ENCODE peak calls at places on chromosomes 16 and 17, in four cellular contexts. H is uterus; T is NT2/D1; E is CD8-positive, alpha-beta memory T cell. P is an unnamed sample.

GRCh38 chr17:41917192-41917591 is 1.6 kb downstream of the ACLY start:
- DNase-seq in H (no peak), T (no peak), E (no peak), P (no peak)

GRCh38 chr17:74493381-74493833 is 27.0 kb downstream of the CD300A start:
- DNase-seq in H (peak; percentile 36), T (peak; percentile 60), E (peak; percentile 61), P (peak; percentile 86)

GRCh38 chr16:56617212-56618085 is 8.1 kb upstream of the MT1E start:
- DNase-seq in H (peak; percentile 65), T (no peak), E (no peak), P (peak; percentile 83)

GRCh38 chr16:13982446-13982845 is 62.5 kb downstream of the ERCC4 start:
- DNase-seq in H (no peak), T (no peak), E (no peak), P (no peak)

GRCh38 chr17:72706396-72706981 is 386.0 kb downstream of the SLC39A11 start:
- DNase-seq in H (no peak), T (no peak), E (no peak), P (no peak)

GRCh38 chr16:27453476-27453825 is 51.5 kb downstream of the IL21R start:
- DNase-seq in H (no peak), T (no peak), E (no peak), P (no peak)

GRCh38 chr16:89922477-89922883 is 662 bp upstream of the TUBB3 start:
- DNase-seq in H (peak; percentile 69), T (no peak), E (no peak), P (peak; percentile 86)

GRCh38 chr17:62075308-62075815 is 10.3 kb upstream of the MED13 start:
- DNase-seq in H (no peak), T (no peak), E (no peak), P (no peak)

GRCh38 chr16:82241469-82242052 is 71.5 kb upstream of the MPHOSPH6 start:
- DNase-seq in H (no peak), T (no peak), E (no peak), P (no peak)

GRCh38 chr17:57466042-57466471 is 209.7 kb downstream of the MSI2 start:
- DNase-seq in H (no peak), T (peak; percentile 62), E (no peak), P (no peak)

GRCh38 chr17:57467801-57468200 is 211.5 kb downstream of the MSI2 start:
- DNase-seq in H (no peak), T (no peak), E (no peak), P (no peak)

GRCh38 chr17:57468932-57469775 is 212.8 kb downstream of the MSI2 start:
- DNase-seq in H (no peak), T (no peak), E (no peak), P (no peak)

GRCh38 chr17:57465551-57465950 is 209.2 kb downstream of the MSI2 start:
- DNase-seq in H (no peak), T (no peak), E (no peak), P (no peak)

GRCh38 chr17:57467226-57467625 is 210.9 kb downstream of the MSI2 start:
- DNase-seq in H (no peak), T (no peak), E (no peak), P (no peak)
- H3K4me1 ChIP-seq in H (no peaks in the 10 kb centered on the region), T (peaks cover 22% of the 10 kb centered on the region), E (no peaks in the 10 kb centered on the region), P (no peaks in the 10 kb centered on the region)

GRCh38 chr16:51149251-51149661 is 1.8 kb downstream of the SALL1 start:
- DNase-seq in H (peak; percentile 39), T (no peak), E (no peak), P (no peak)

GRCh38 chr16:51148674-51149228 is 2.3 kb downstream of the SALL1 start:
- DNase-seq in H (no peak), T (no peak), E (no peak), P (no peak)

GRCh38 chr16:51146256-51146924 is 4.7 kb downstream of the SALL1 start:
- DNase-seq in H (no peak), T (no peak), E (no peak), P (no peak)

GRCh38 chr16:51149721-51150158 is 1.3 kb downstream of the SALL1 start:
- DNase-seq in H (no peak), T (no peak), E (no peak), P (no peak)

GRCh38 chr16:51147776-51148673 is 3.0 kb downstream of the SALL1 start:
- DNase-seq in H (no peak), T (no peak), E (no peak), P (no peak)
- H3K4me1 ChIP-seq in H (no peaks in the 10 kb centered on the region), T (peaks cover 3% of the 10 kb centered on the region), E (no peaks in the 10 kb centered on the region), P (no peaks in the 10 kb centered on the region)

DNA sequence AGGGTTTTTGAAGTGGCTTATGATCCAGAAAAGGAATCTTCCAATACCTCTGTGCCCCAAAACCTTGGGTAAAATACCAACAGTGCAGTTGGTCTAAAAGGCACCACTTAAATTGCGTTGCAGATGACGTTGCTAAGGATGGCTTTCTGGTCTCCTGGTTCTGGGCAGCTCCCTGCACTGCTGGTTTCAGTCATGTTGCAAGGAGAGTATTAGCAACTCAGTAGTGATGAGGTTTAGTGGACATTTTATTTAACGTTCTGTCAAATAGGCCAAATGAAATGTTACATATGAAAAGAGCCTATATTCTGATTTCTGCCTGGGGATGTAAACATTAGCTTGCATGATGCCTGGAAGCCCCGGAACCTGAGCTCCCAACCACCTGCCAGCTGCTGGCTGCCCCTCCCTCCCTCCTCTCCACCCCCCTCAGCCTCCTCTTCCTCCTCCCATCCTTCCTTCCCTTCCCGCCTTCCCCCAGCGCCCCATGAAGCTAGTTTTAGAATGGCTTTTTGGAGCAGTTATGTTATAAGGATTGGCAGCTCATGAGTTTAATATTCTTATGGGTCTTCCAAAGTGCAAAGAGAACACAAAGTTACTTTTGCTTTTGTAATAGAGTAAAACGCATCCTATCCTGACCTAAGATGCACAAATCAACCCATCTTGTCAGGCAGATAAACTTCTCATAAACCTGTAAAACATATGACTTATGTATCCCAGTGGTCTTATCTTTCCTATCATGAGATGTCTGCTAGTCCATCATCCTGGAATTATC is 20.7 kb downstream of the CD7 start:
- DNase-seq in H (peak; percentile 55), T (no peak), E (no peak), P (peak; percentile 74)
- H3K4me1 ChIP-seq in H (peaks cover 19% of the 10 kb centered on the region), T (peaks cover 11% of the 10 kb centered on the region), E (peaks cover 59% of the 10 kb centered on the region), P (peaks cover 55% of the 10 kb centered on the region)

GRCh38 chr17:75850928-75851692 is 4.0 kb downstream of the WBP2 start:
- DNase-seq in H (no peak), T (no peak), E (no peak), P (no peak)
- H3K4me1 ChIP-seq in H (peaks cover 6% of the 10 kb centered on the region), T (peaks cover 8% of the 10 kb centered on the region), E (peaks cover 24% of the 10 kb centered on the region), P (peaks cover 18% of the 10 kb centered on the region)

GRCh38 chr16:1689853-1690252 is 11.8 kb downstream of the JPT2 start:
- DNase-seq in H (no peak), T (no peak), E (no peak), P (no peak)
- H3K4me1 ChIP-seq in H (no peaks in the 10 kb centered on the region), T (peaks cover 2% of the 10 kb centered on the region), E (no peaks in the 10 kb centered on the region), P (no peaks in the 10 kb centered on the region)

GRCh38 chr17:76973040-76973439 is 104.8 kb downstream of the MGAT5B start:
- DNase-seq in H (no peak), T (no peak), E (no peak), P (no peak)
- H3K4me1 ChIP-seq in H (peaks cover 8% of the 10 kb centered on the region), T (peaks cover 10% of the 10 kb centered on the region), E (peaks cover 10% of the 10 kb centered on the region), P (peaks cover 5% of the 10 kb centered on the region)

DNA sequence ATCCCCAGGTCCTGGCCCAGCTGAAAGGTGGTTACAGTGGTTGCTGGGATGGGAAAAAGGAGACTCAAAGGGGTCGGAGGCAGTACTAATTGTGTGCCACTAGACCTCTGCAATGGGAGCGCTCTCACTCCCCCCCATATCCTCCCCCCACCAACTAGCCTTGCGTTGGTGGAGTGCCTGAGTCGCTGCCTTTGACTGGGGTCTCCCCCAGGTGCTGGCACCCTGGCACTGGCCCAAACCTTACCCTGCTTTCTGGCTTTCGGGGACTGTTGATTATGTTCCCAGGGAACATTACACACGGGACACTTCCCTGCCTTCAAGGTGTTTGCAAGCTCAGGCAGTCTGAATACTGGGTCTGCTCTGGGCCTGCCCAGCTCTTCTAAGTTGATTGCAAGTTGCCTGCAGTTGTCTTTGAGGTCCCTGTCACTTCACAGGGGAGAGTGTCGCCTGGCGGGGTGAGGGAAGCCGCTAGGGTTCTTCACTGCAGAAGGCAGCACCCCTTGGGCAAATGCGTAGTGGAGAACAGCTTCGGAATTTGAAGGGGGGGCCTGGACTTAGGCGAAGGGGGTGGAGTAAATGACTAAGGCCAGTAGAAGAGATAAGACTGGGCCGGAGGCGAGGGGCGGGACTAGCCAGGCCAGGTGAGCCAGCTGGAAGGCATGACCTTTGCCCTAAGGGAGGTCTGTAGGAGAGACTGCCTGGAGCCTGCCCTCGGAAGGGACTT is 98.0 kb downstream of the RAB11FIP4 start:
- DNase-seq in H (no peak), T (no peak), E (no peak), P (peak; percentile 88)
- H3K4me1 ChIP-seq in H (no peaks in the 10 kb centered on the region), T (peaks cover 15% of the 10 kb centered on the region), E (peaks cover 61% of the 10 kb centered on the region), P (peaks cover 47% of the 10 kb centered on the region)

DNA sequence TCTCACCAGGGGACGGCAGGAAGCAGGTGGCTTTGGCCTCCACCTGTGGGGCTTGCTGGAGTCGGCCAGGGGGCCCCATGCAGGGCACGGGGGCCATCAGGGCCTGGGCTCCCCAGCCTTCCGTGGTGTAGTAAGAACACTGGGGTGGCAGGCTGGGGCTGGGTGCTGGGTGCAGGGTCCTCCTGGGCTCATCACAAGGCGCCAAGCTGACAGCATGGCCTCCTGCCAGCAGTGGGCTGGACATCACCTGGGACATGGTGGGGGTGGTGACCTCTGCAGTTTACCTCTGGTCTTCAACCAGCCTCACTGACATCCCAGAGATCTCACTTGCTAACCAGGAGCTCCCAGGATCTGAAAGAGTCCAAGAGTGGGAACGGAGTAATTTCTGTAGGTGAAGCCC is 5.3 kb downstream of the TNS4 start:
- DNase-seq in H (no peak), T (no peak), E (no peak), P (no peak)
- H3K4me1 ChIP-seq in H (no peaks in the 10 kb centered on the region), T (peaks cover 23% of the 10 kb centered on the region), E (peaks cover 7% of the 10 kb centered on the region), P (peaks cover 31% of the 10 kb centered on the region)